ENCODE peak calls at places on chromosome 17, in nine cellular contexts. T is heart right ventricle; F is GOT3; U is HS-27A; I is stimulated activated CD4-positive, alpha-beta T cell treated with anti-CD3 and anti-CD28 coated beads, Interleukin-1b, Interleukin-23, amount 100 ng/mL, for 24 hours; E is HEK293T; P is NCI-H1436 treated with DMSO at 0.1 percent for 48 hours; N is ureter; H is omental fat pad. G is an unnamed sample.

GRCh38 chr17:63910096-63910495 is 962 bp downstream of the CSHL1 start:
- DNase-seq in T (no peak), F (no peak), U (no peak), I (no peak), E (no peak), P (no peak), N (no peak), H (no peak), G (no peak)

GRCh38 chr17:39668141-39668924 is at the start of gene PNMT:
- DNase-seq in T (peak; percentile 83), F (no peak), U (no peak), I (peak; percentile 58), E (peak; percentile 68), P (no peak), N (peak; percentile 69), H (peak; percentile 40), G (peak; percentile 42)

GRCh38 chr17:13521784-13522183 is 79.9 kb downstream of the HS3ST3A1 start:
- DNase-seq in T (no peak), F (no peak), U (no peak), I (no peak), E (no peak), P (no peak), N (no peak), H (no peak), G (no peak)

GRCh38 chr17:81405382-81406005 is 10.2 kb downstream of the BAHCC1 start:
- DNase-seq in T (no peak), F (no peak), U (no peak), I (no peak), E (no peak), P (no peak), N (no peak), H (peak; percentile 60), G (peak; percentile 98)

GRCh38 chr17:73393962-73394361 is 82.2 kb upstream of the CDC42EP4 start:
- DNase-seq in T (no peak), F (no peak), U (no peak), I (no peak), E (no peak), P (no peak), N (no peak), H (no peak), G (no peak)

GRCh38 chr17:21199856-21200255 is 14.1 kb downstream of the TMEM11 start:
- DNase-seq in T (no peak), F (no peak), U (no peak), I (no peak), E (no peak), P (no peak), N (no peak), H (no peak), G (no peak)

GRCh38 chr17:29881256-29881655 is 48.8 kb downstream of the SSH2 start:
- DNase-seq in T (no peak), F (no peak), U (no peak), I (no peak), E (no peak), P (no peak), N (no peak), H (no peak), G (no peak)

GRCh38 chr17:29640413-29640812 is 17.7 kb upstream of the CORO6 start:
- DNase-seq in T (no peak), F (no peak), U (no peak), I (no peak), E (no peak), P (no peak), N (no peak), H (no peak), G (peak; percentile 66)

GRCh38 chr17:36008998-36009665 is 7.8 kb upstream of the CCL15 start:
- DNase-seq in T (no peak), F (no peak), U (no peak), I (no peak), E (no peak), P (no peak), N (no peak), H (no peak), G (peak; percentile 13)